ENCODE peak calls at places on chromosomes 5 and 9, in five cellular contexts. Q, O, W, M and Y are unnamed samples.

GRCh38 chr5:124996764-124997077 is 250.3 kb upstream of the ZNF608 start:
- DNase-seq in Q (no peak), O (no peak), W (no peak), M (no peak), Y (no peak)

GRCh38 chr5:116527587-116527986 is 47.0 kb downstream of the SEMA6A start:
- DNase-seq in Q (no peak), O (no peak), W (no peak), M (no peak), Y (no peak)

GRCh38 chr9:99590879-99591278 is 230.8 kb upstream of the NR4A3 start:
- DNase-seq in Q (no peak), O (no peak), W (no peak), M (no peak), Y (no peak)

GRCh38 chr5:153508700-153509099 is 18.2 kb downstream of the GRIA1 start:
- DNase-seq in Q (no peak), O (no peak), W (no peak), M (no peak), Y (no peak)

GRCh38 chr5:122313001-122313402 is 965 bp downstream of the SNCAIP start:
- DNase-seq in Q (peak), O (no peak), W (no peak), M (no peak), Y (no peak)

GRCh38 chr9:18492612-18493011 is 18.7 kb downstream of the ADAMTSL1 start:
- DNase-seq in Q (no peak), O (no peak), W (no peak), M (no peak), Y (no peak)

GRCh38 chr9:136095028-136095494 is at the start of gene NACC2:
- DNase-seq in Q (no peak), O (peak), W (peak), M (peak), Y (no peak)

GRCh38 chr5:531749-532315 is 7.6 kb upstream of the SLC9A3 start:
- DNase-seq in Q (no peak), O (no peak), W (no peak), M (no peak), Y (no peak)

GRCh38 chr9:114981095-114981494 is 50.7 kb upstream of the TNFSF8 start:
- DNase-seq in Q (no peak), O (no peak), W (no peak), M (no peak), Y (no peak)

GRCh38 chr9:115643948-115644727 is 509.5 kb upstream of the PAPPA start:
- DNase-seq in Q (no peak), O (no peak), W (no peak), M (no peak), Y (no peak)

GRCh38 chr5:134019636-134020035 is 14.9 kb upstream of the VDAC1 start:
- DNase-seq in Q (no peak), O (no peak), W (no peak), M (no peak), Y (no peak)

GRCh38 chr9:132646726-132647125 is 23.1 kb downstream of the DDX31 start:
- DNase-seq in Q (no peak), O (no peak), W (no peak), M (no peak), Y (no peak)

GRCh38 chr9:132641216-132641615 is 28.6 kb downstream of the DDX31 start:
- DNase-seq in Q (no peak), O (no peak), W (no peak), M (no peak), Y (no peak)

GRCh38 chr9:132645711-132646110 is 24.1 kb downstream of the DDX31 start:
- DNase-seq in Q (no peak), O (no peak), W (no peak), M (no peak), Y (no peak)

GRCh38 chr9:132645306-132645705 is 24.5 kb downstream of the DDX31 start:
- DNase-seq in Q (no peak), O (no peak), W (no peak), M (no peak), Y (no peak)

GRCh38 chr9:132644251-132644650 is 25.5 kb downstream of the DDX31 start:
- DNase-seq in Q (no peak), O (no peak), W (no peak), M (no peak), Y (no peak)
- TF ChIP-seq CTCF in Q (no peak), O (no peak), W (no peak), M (no peak), Y (peak)

GRCh38 chr5:96384353-96384752 is 48.7 kb downstream of the PCSK1 start:
- DNase-seq in Q (no peak), O (peak), W (no peak), M (peak), Y (no peak)

GRCh38 chr5:96377167-96377566 is 55.9 kb downstream of the PCSK1 start:
- DNase-seq in Q (no peak), O (no peak), W (no peak), M (no peak), Y (no peak)

GRCh38 chr5:96377597-96377996 is 55.5 kb downstream of the PCSK1 start:
- DNase-seq in Q (no peak), O (no peak), W (no peak), M (no peak), Y (no peak)

GRCh38 chr5:96379862-96380261 is 53.2 kb downstream of the PCSK1 start:
- DNase-seq in Q (no peak), O (no peak), W (no peak), M (no peak), Y (no peak)

GRCh38 chr5:96381526-96381925 is 51.5 kb downstream of the PCSK1 start:
- DNase-seq in Q (no peak), O (no peak), W (no peak), M (no peak), Y (no peak)
- TF ChIP-seq CTCF in Q (no peak), O (peak), W (no peak), M (no peak), Y (no peak)

GRCh38 chr5:159713773-159714172 is 202.5 kb upstream of the ADRA1B start:
- DNase-seq in Q (no peak), O (no peak), W (no peak), M (no peak), Y (no peak)
- TF ChIP-seq CTCF in Q (no peak), O (no peak), W (no peak), M (no peak), Y (no peak)

GRCh38 chr9:101440714-101441230 is 5.2 kb upstream of the ALDOB start:
- DNase-seq in Q (no peak), O (no peak), W (no peak), M (no peak), Y (no peak)
- TF ChIP-seq CTCF in Q (no peak), O (no peak), W (no peak), M (no peak), Y (no peak)

GRCh38 chr5:170284231-170284630 is 13.3 kb downstream of the LCP2 start:
- DNase-seq in Q (no peak), O (no peak), W (no peak), M (no peak), Y (no peak)

GRCh38 chr5:170287532-170287931 is 10.0 kb downstream of the LCP2 start:
- DNase-seq in Q (no peak), O (peak), W (no peak), M (peak), Y (no peak)

GRCh38 chr5:170283296-170283695 is 14.3 kb downstream of the LCP2 start:
- DNase-seq in Q (no peak), O (no peak), W (no peak), M (no peak), Y (no peak)

GRCh38 chr5:170289749-170290148 is 7.8 kb downstream of the LCP2 start:
- DNase-seq in Q (no peak), O (peak), W (no peak), M (peak), Y (no peak)

DNA sequence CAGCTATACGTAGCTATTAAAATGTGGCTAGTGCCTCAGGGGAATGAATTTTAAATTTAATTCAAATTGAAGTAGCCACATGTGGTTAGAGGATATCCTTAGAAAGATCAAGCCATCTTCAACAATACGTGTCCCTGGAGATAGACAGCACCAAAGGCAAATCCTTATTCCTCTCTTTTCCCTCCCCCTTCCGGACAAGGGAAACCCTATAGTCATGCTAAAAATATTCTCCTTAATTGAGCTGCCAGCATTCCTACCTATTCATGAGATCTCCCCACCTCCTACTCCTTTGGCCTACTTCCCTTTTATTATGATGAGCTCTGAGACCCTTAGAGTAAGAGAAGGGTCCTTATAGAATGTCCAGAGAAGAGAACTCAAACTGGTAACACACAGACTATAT is 11.0 kb downstream of the LCP2 start:
- DNase-seq in Q (no peak), O (no peak), W (no peak), M (no peak), Y (no peak)
- TF ChIP-seq CTCF in Q (no peak), O (no peak), W (no peak), M (no peak), Y (no peak)

DNA sequence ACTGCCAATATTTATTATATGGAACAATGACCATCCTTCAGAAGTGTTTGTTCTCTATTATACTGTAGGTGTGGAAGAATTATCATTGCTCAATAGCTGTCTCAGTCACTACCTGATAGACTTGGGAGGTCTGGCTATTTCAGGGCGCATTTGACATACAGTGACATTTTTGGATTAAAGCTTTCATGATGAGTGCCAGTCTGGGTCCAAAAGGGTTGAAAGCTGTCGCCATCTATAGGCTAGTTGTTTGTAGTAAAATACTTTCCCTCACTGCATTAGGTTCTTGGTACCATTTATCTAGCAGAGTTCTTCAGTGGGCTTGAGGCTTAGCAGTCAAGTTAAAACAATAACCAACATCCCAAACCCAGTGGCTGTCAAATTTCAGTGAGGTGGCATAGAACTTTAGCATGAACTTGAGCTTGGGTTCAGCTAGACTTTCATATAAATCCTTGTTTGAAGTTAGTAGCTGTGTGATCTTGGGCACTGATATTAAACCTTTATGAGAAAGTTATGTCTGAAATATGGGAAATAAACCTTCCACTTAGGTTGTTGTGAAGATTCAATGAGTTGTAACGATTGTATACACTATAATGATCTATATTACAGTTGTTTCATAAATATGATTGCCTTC is 110.5 kb upstream of the CDKN2B start:
- DNase-seq in Q (no peak), O (no peak), W (no peak), M (no peak), Y (no peak)
- TF ChIP-seq CTCF in Q (peak), O (peak), W (no peak), M (peak), Y (peak)

GRCh38 chr5:175728885-175729828 is 71.3 kb downstream of the HRH2 start:
- DNase-seq in Q (no peak), O (no peak), W (no peak), M (no peak), Y (no peak)
- TF ChIP-seq CTCF in Q (no peak), O (no peak), W (no peak), M (no peak), Y (no peak)

GRCh38 chr9:133665096-133665495 is 28.9 kb downstream of the DBH start:
- DNase-seq in Q (no peak), O (no peak), W (no peak), M (no peak), Y (no peak)

GRCh38 chr9:133665535-133665934 is 29.4 kb downstream of the DBH start:
- DNase-seq in Q (no peak), O (no peak), W (no peak), M (no peak), Y (no peak)

GRCh38 chr9:133666387-133666786 is 30.2 kb downstream of the DBH start:
- DNase-seq in Q (no peak), O (no peak), W (no peak), M (no peak), Y (no peak)

GRCh38 chr9:133664173-133664572 is 28.0 kb downstream of the DBH start:
- DNase-seq in Q (no peak), O (no peak), W (no peak), M (no peak), Y (no peak)

GRCh38 chr9:133664651-133665050 is 28.5 kb downstream of the DBH start:
- DNase-seq in Q (no peak), O (no peak), W (no peak), M (no peak), Y (no peak)
- TF ChIP-seq CTCF in Q (no peak), O (no peak), W (no peak), M (no peak), Y (no peak)